ENCODE peak calls at places on chromosomes 7 and 10, in seven cellular contexts. J, F, K, E, R, S and Y are unnamed samples.

GRCh38 chr7:139531094-139531493 is 7.6 kb downstream of the CLEC2L start:
- DNase-seq in J (no peak), F (no peak), K (no peak), E (no peak), R (no peak), S (no peak), Y (no peak)

GRCh38 chr7:1368682-1369571 is 90.3 kb downstream of the MICALL2 start:
- DNase-seq in J (no peak), F (no peak), K (no peak), E (peak; percentile 83), R (no peak), S (peak; percentile 96), Y (no peak)

GRCh38 chr7:28551311-28551710 is 139.0 kb downstream of the CREB5 start:
- DNase-seq in J (no peak), F (no peak), K (no peak), E (no peak), R (no peak), S (no peak), Y (no peak)

GRCh38 chr10:120505056-120505455 is 48.0 kb downstream of the PLPP4 start:
- DNase-seq in J (no peak), F (no peak), K (no peak), E (no peak), R (no peak), S (no peak), Y (no peak)

GRCh38 chr7:24978837-24979469 is 1.0 kb downstream of the OSBPL3 start:
- DNase-seq in J (no peak), F (no peak), K (peak; percentile 28), E (no peak), R (peak; percentile 84), S (peak; percentile 92), Y (peak; percentile 69)

GRCh38 chr10:115777646-115778045 is 495.4 kb downstream of the GFRA1 start:
- DNase-seq in J (no peak), F (no peak), K (no peak), E (no peak), R (no peak), S (no peak), Y (no peak)

GRCh38 chr7:23356726-23357125 is 57.6 kb downstream of the MALSU1 start:
- DNase-seq in J (no peak), F (no peak), K (no peak), E (no peak), R (no peak), S (no peak), Y (no peak)

GRCh38 chr10:116429288-116429977 is 1.8 kb downstream of the PNLIPRP3 start:
- DNase-seq in J (no peak), F (no peak), K (no peak), E (no peak), R (no peak), S (no peak), Y (no peak)

GRCh38 chr7:141463986-141464385 is 87.2 kb upstream of the AGK start:
- DNase-seq in J (no peak), F (no peak), K (no peak), E (no peak), R (no peak), S (no peak), Y (no peak)

GRCh38 chr7:23893942-23894890 is 184.2 kb downstream of the STK31 start:
- DNase-seq in J (no peak), F (no peak), K (no peak), E (no peak), R (no peak), S (no peak), Y (no peak)

GRCh38 chr10:30671011-30671616 is 41.6 kb upstream of the LYZL2 start:
- DNase-seq in J (no peak), F (peak; percentile 48), K (peak; percentile 14), E (peak; percentile 33), R (no peak), S (peak; percentile 79), Y (no peak)

GRCh38 chr10:132973903-132974241 is 31.5 kb upstream of the CFAP46 start:
- DNase-seq in J (no peak), F (no peak), K (no peak), E (no peak), R (peak; percentile 58), S (no peak), Y (peak; percentile 53)

GRCh38 chr7:104973909-104974415 is 40.0 kb upstream of the KMT2E start:
- DNase-seq in J (no peak), F (no peak), K (no peak), E (no peak), R (no peak), S (no peak), Y (no peak)

GRCh38 chr7:68865351-68865885 is 732.9 kb upstream of the AUTS2 start:
- DNase-seq in J (no peak), F (no peak), K (no peak), E (no peak), R (no peak), S (no peak), Y (no peak)

GRCh38 chr10:17923728-17924127 is 28.0 kb upstream of the SLC39A12 start:
- DNase-seq in J (no peak), F (no peak), K (peak; percentile 24), E (no peak), R (no peak), S (no peak), Y (no peak)

GRCh38 chr7:13628231-13629001 is 361.1 kb downstream of the ETV1 start:
- DNase-seq in J (no peak), F (no peak), K (no peak), E (no peak), R (no peak), S (no peak), Y (no peak)

GRCh38 chr10:124864421-124865193 is 63.0 kb downstream of the ABRAXAS2 start:
- DNase-seq in J (peak; percentile 90), F (peak; percentile 83), K (peak; percentile 47), E (no peak), R (no peak), S (no peak), Y (peak; percentile 80)

GRCh38 chr7:16135628-16136027 is 285.7 kb downstream of the CRPPA start:
- DNase-seq in J (no peak), F (no peak), K (no peak), E (no peak), R (no peak), S (no peak), Y (no peak)

GRCh38 chr7:1344421-1344820 is 111.7 kb downstream of the UNCX start:
- DNase-seq in J (peak; percentile 2), F (no peak), K (no peak), E (no peak), R (peak; percentile 28), S (no peak), Y (no peak)

GRCh38 chr10:52488606-52489485 is 174.8 kb downstream of the DKK1 start:
- DNase-seq in J (no peak), F (no peak), K (no peak), E (no peak), R (no peak), S (peak; percentile 63), Y (no peak)

GRCh38 chr7:50838675-50839377 is 56.1 kb upstream of the GRB10 start:
- DNase-seq in J (peak; percentile 80), F (peak; percentile 62), K (no peak), E (no peak), R (no peak), S (no peak), Y (no peak)

GRCh38 chr10:60138842-60139241 is 232.5 kb upstream of the CCDC6 start:
- DNase-seq in J (no peak), F (no peak), K (no peak), E (no peak), R (no peak), S (peak; percentile 38), Y (no peak)

GRCh38 chr10:60139290-60139689 is 232.9 kb upstream of the CCDC6 start:
- DNase-seq in J (no peak), F (no peak), K (no peak), E (no peak), R (no peak), S (no peak), Y (no peak)

GRCh38 chr10:60139798-60140566 is 233.6 kb upstream of the CCDC6 start:
- DNase-seq in J (no peak), F (no peak), K (no peak), E (no peak), R (no peak), S (peak; percentile 93), Y (no peak)

GRCh38 chr10:60137292-60137992 is 231.1 kb upstream of the CCDC6 start:
- DNase-seq in J (no peak), F (no peak), K (no peak), E (no peak), R (no peak), S (no peak), Y (no peak)

GRCh38 chr10:60138026-60138425 is 231.7 kb upstream of the CCDC6 start:
- DNase-seq in J (no peak), F (no peak), K (no peak), E (no peak), R (no peak), S (no peak), Y (no peak)
- H3K4me1 ChIP-seq in J (peaks cover 9% of the 10 kb centered on the region), F (peaks cover 29% of the 10 kb centered on the region), K (peaks cover 49% of the 10 kb centered on the region), E (peaks cover 49% of the 10 kb centered on the region), R (no peaks in the 10 kb centered on the region), S (peaks cover 18% of the 10 kb centered on the region), Y (no peaks in the 10 kb centered on the region)

GRCh38 chr10:103367379-103367781 is 396 bp upstream of the TAF5 start:
- DNase-seq in J (no peak), F (no peak), K (no peak), E (peak; percentile 16), R (no peak), S (no peak), Y (peak; percentile 27)
- H3K4me3 ChIP-seq in J (peak overlapping the region; percentile 85), F (peak overlapping the region; percentile 88), K (peak overlapping the region; percentile 96), E (peak overlapping the region; percentile 93), R (peak overlapping the region; percentile 100), S (peak overlapping the region; percentile 85), Y (peak overlapping the region; percentile 91)

GRCh38 chr10:72062832-72063702 is 25.3 kb downstream of the SPOCK2 start:
- DNase-seq in J (no peak), F (no peak), K (no peak), E (no peak), R (peak; percentile 71), S (no peak), Y (no peak)

GRCh38 chr10:72059843-72060822 is 28.2 kb downstream of the SPOCK2 start:
- DNase-seq in J (no peak), F (no peak), K (no peak), E (no peak), R (no peak), S (no peak), Y (no peak)

GRCh38 chr10:72062341-72062740 is 26.0 kb downstream of the SPOCK2 start:
- DNase-seq in J (no peak), F (no peak), K (no peak), E (no peak), R (peak; percentile 69), S (no peak), Y (no peak)

GRCh38 chr10:72061930-72062329 is 26.4 kb downstream of the SPOCK2 start:
- DNase-seq in J (no peak), F (no peak), K (no peak), E (no peak), R (peak; percentile 70), S (no peak), Y (no peak)

DNA sequence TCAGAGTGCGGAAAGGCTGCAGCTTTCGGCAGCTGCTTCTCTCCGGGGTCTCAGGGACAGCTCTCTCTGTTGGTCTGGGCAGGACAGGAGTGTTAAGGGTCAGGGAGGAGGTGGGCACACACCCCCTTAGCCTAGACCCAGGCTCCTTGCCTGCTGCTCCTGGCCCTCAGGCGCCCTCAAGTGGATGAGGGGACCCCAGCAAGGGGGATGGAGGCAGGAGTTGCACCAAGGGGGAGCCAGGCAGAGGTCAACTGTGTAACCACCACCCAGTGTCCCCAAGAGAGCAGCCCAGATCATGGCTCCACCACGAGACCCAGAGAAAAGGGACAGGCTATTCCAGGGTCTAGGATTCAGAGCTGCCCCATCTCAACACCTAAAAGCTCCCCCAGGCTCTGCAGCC is 26.9 kb downstream of the SPOCK2 start:
- DNase-seq in J (no peak), F (no peak), K (no peak), E (no peak), R (no peak), S (peak; percentile 64), Y (no peak)
- TF ChIP-seq CTCF in J (no peak), F (no peak), K (no peak), E (peak; percentile 30), R (no peak), S (peak; percentile 89), Y (no peak)

GRCh38 chr10:22429981-22430421 is 84.7 kb downstream of the SPAG6 start:
- DNase-seq in J (no peak), F (no peak), K (no peak), E (no peak), R (no peak), S (no peak), Y (no peak)
- H3K4me1 ChIP-seq in J (peaks cover 8% of the 10 kb centered on the region), F (peaks cover 9% of the 10 kb centered on the region), K (no peaks in the 10 kb centered on the region), E (peaks cover 55% of the 10 kb centered on the region), R (no peaks in the 10 kb centered on the region), S (peaks cover 16% of the 10 kb centered on the region), Y (peaks cover 8% of the 10 kb centered on the region)